ENCODE peak calls at places on chromosome 2, in six cellular contexts. J is breast epithelium; T is cardiac septum; W is stimulated activated CD4-positive, alpha-beta T cell treated with anti-CD3 and anti-CD28 coated beads, TNF-alpha, amount 100 ng/mL, for 24 hours; G is MG63; D is stomach. B is an unnamed sample.

GRCh38 chr2:33069894-33070651 is 123.3 kb downstream of the LTBP1 start:
- DNase-seq in J (no peak), T (no peak), W (no peak), G (peak; percentile 96), D (peak; percentile 49), B (no peak)

GRCh38 chr2:16280081-16280480 is 339.7 kb downstream of the MYCN start:
- DNase-seq in J (no peak), T (no peak), W (no peak), G (no peak), D (no peak), B (no peak)

GRCh38 chr2:18067980-18068379 is 189.5 kb downstream of the KCNS3 start:
- DNase-seq in J (no peak), T (no peak), W (no peak), G (no peak), D (no peak), B (no peak)

GRCh38 chr2:85131116-85131515 is 2.1 kb upstream of the TCF7L1 start:
- DNase-seq in J (no peak), T (no peak), W (no peak), G (no peak), D (no peak), B (no peak)

GRCh38 chr2:23599691-23600090 is 214.7 kb downstream of the KLHL29 start:
- DNase-seq in J (no peak), T (no peak), W (no peak), G (no peak), D (no peak), B (no peak)

GRCh38 chr2:132909427-132909826 is 239.4 kb upstream of the LYPD1 start:
- DNase-seq in J (no peak), T (no peak), W (no peak), G (no peak), D (no peak), B (no peak)

GRCh38 chr2:226993171-226993570 is 157.3 kb downstream of the RHBDD1 start:
- DNase-seq in J (no peak), T (no peak), W (no peak), G (no peak), D (no peak), B (no peak)

GRCh38 chr2:96869824-96870630 is at the start of gene SEMA4C:
- DNase-seq in J (peak; percentile 70), T (peak; percentile 84), W (no peak), G (peak; percentile 56), D (peak; percentile 61), B (peak; percentile 64)

GRCh38 chr2:43898134-43898957 is 59.6 kb downstream of the ABCG8 start:
- DNase-seq in J (peak; percentile 63), T (no peak), W (no peak), G (no peak), D (peak; percentile 75), B (peak; percentile 43)

GRCh38 chr2:98118161-98118560 is 31.2 kb downstream of the VWA3B start:
- DNase-seq in J (no peak), T (no peak), W (no peak), G (no peak), D (no peak), B (no peak)

GRCh38 chr2:217790681-217791392 is 212.0 kb downstream of the TNS1 start:
- DNase-seq in J (no peak), T (no peak), W (no peak), G (peak; percentile 29), D (peak; percentile 20), B (no peak)

GRCh38 chr2:195535911-195536522 is 121.0 kb upstream of the SLC39A10 start:
- DNase-seq in J (no peak), T (no peak), W (peak; percentile 28), G (no peak), D (no peak), B (peak; percentile 63)

GRCh38 chr2:28658369-28658768 is 93.3 kb upstream of the PPP1CB start:
- DNase-seq in J (no peak), T (no peak), W (no peak), G (peak; percentile 50), D (no peak), B (no peak)